ENCODE peak calls at places on chromosomes 5 and 9, in six cellular contexts. One of them, this sample, is unnamed.

GRCh38 chr5:91408710-91409109 is 25.6 kb upstream of the ARRDC3 start:
- DNase-seq in sigmoid colon: no peak
- DNase-seq in tibial artery: no peak
- DNase-seq in lower lobe of right lung: no peak
- DNase-seq in right atrium auricular region: no peak
- DNase-seq in heart left ventricle: no peak
- DNase-seq in this sample: no peak

GRCh38 chr5:76688836-76689235 is 27.1 kb upstream of the F2R start:
- DNase-seq in sigmoid colon: no peak
- DNase-seq in tibial artery: no peak
- DNase-seq in heart left ventricle: no peak
- DNase-seq in lower lobe of right lung: no peak
- DNase-seq in right atrium auricular region: no peak
- DNase-seq in this sample: no peak

GRCh38 chr9:105405514-105406131 is 42.2 kb upstream of the FSD1L start:
- DNase-seq in right atrium auricular region: no peak
- DNase-seq in tibial artery: no peak
- DNase-seq in heart left ventricle: no peak
- DNase-seq in sigmoid colon: no peak
- DNase-seq in lower lobe of right lung: no peak
- DNase-seq in this sample: no peak

GRCh38 chr9:38380872-38381534 is 11.5 kb upstream of the ALDH1B1 start:
- DNase-seq in heart left ventricle: no peak
- DNase-seq in right atrium auricular region: no peak
- DNase-seq in tibial artery: no peak
- DNase-seq in sigmoid colon: peak; percentile 42
- DNase-seq in lower lobe of right lung: no peak
- DNase-seq in this sample: peak; percentile 23

GRCh38 chr5:113293068-113293571 is 141.7 kb downstream of the TSSK1B start:
- DNase-seq in lower lobe of right lung: no peak
- DNase-seq in heart left ventricle: no peak
- DNase-seq in sigmoid colon: no peak
- DNase-seq in tibial artery: no peak
- DNase-seq in right atrium auricular region: no peak
- DNase-seq in this sample: no peak

GRCh38 chr5:64505769-64506566 is at the start of gene RGS7BP:
- DNase-seq in lower lobe of right lung: peak; percentile 46
- DNase-seq in tibial artery: peak; percentile 72
- DNase-seq in right atrium auricular region: no peak
- DNase-seq in sigmoid colon: no peak
- DNase-seq in heart left ventricle: peak; percentile 42
- DNase-seq in this sample: peak; percentile 9

GRCh38 chr5:173753307-173754168 is 134.6 kb upstream of the CPEB4 start:
- DNase-seq in sigmoid colon: no peak
- DNase-seq in heart left ventricle: peak; percentile 42
- DNase-seq in tibial artery: no peak
- DNase-seq in lower lobe of right lung: peak; percentile 58
- DNase-seq in right atrium auricular region: no peak
- DNase-seq in this sample: no peak

GRCh38 chr5:116573279-116573616 is 1.4 kb downstream of the SEMA6A start:
- DNase-seq in heart left ventricle: peak; percentile 29
- DNase-seq in right atrium auricular region: no peak
- DNase-seq in tibial artery: peak; percentile 65
- DNase-seq in sigmoid colon: peak; percentile 71
- DNase-seq in lower lobe of right lung: peak; percentile 47
- DNase-seq in this sample: peak; percentile 37

GRCh38 chr9:27276182-27277030 is 20.5 kb downstream of the EQTN start:
- DNase-seq in tibial artery: no peak
- DNase-seq in heart left ventricle: no peak
- DNase-seq in sigmoid colon: no peak
- DNase-seq in lower lobe of right lung: no peak
- DNase-seq in right atrium auricular region: no peak
- DNase-seq in this sample: no peak

GRCh38 chr9:128276574-128277270 is 646 bp downstream of the SWI5 start:
- DNase-seq in lower lobe of right lung: no peak
- DNase-seq in tibial artery: no peak
- DNase-seq in right atrium auricular region: peak; percentile 65
- DNase-seq in heart left ventricle: peak; percentile 37
- DNase-seq in sigmoid colon: peak; percentile 80
- DNase-seq in this sample: peak; percentile 28

GRCh38 chr5:112548246-112548982 is 129.3 kb upstream of the EPB41L4A start:
- DNase-seq in right atrium auricular region: no peak
- DNase-seq in heart left ventricle: no peak
- DNase-seq in lower lobe of right lung: no peak
- DNase-seq in tibial artery: no peak
- DNase-seq in sigmoid colon: no peak
- DNase-seq in this sample: no peak

GRCh38 chr5:55877655-55878054 is 26.5 kb downstream of the IL31RA start:
- DNase-seq in right atrium auricular region: no peak
- DNase-seq in sigmoid colon: no peak
- DNase-seq in lower lobe of right lung: no peak
- DNase-seq in heart left ventricle: no peak
- DNase-seq in tibial artery: no peak
- DNase-seq in this sample: no peak

GRCh38 chr9:17742065-17742464 is 163.2 kb downstream of the SH3GL2 start:
- DNase-seq in heart left ventricle: no peak
- DNase-seq in right atrium auricular region: no peak
- DNase-seq in lower lobe of right lung: no peak
- DNase-seq in tibial artery: no peak
- DNase-seq in sigmoid colon: no peak
- DNase-seq in this sample: no peak
- TF ChIP-seq CTCF in heart left ventricle: no peak
- TF ChIP-seq CTCF in right atrium auricular region: no peak
- TF ChIP-seq CTCF in lower lobe of right lung: no peak
- TF ChIP-seq CTCF in tibial artery: no peak
- TF ChIP-seq CTCF in sigmoid colon: no peak
- TF ChIP-seq CTCF in this sample: no peak

DNA sequence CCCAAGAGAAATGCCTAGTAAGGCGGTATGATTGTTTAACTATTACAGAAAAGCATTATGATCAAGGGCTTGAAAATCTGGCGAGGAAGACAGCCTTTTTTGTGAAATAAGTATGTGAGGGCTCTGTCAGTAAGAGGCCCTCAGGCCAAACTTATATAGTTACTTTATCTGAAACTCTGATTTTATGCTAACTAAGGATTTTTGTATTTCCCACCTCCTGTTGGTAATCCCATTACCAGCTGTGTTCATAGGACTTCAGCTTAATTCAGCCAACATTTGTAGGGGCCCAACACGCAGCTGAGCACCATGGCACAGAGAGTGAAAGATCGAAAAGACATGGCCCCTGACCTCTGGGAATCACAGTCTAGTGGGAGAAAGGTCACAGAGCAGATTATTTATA is 318.3 kb upstream of the WWC1 start:
- DNase-seq in lower lobe of right lung: no peak
- DNase-seq in sigmoid colon: no peak
- DNase-seq in tibial artery: no peak
- DNase-seq in heart left ventricle: no peak
- DNase-seq in right atrium auricular region: no peak
- DNase-seq in this sample: no peak
- H3K4me3 ChIP-seq in lower lobe of right lung: no peak overlapping the region
- H3K4me3 ChIP-seq in sigmoid colon: no peak overlapping the region
- H3K4me3 ChIP-seq in tibial artery: no peak overlapping the region
- H3K4me3 ChIP-seq in heart left ventricle: no peak overlapping the region
- H3K4me3 ChIP-seq in right atrium auricular region: no peak overlapping the region
- H3K4me3 ChIP-seq in this sample: no peak overlapping the region

DNA sequence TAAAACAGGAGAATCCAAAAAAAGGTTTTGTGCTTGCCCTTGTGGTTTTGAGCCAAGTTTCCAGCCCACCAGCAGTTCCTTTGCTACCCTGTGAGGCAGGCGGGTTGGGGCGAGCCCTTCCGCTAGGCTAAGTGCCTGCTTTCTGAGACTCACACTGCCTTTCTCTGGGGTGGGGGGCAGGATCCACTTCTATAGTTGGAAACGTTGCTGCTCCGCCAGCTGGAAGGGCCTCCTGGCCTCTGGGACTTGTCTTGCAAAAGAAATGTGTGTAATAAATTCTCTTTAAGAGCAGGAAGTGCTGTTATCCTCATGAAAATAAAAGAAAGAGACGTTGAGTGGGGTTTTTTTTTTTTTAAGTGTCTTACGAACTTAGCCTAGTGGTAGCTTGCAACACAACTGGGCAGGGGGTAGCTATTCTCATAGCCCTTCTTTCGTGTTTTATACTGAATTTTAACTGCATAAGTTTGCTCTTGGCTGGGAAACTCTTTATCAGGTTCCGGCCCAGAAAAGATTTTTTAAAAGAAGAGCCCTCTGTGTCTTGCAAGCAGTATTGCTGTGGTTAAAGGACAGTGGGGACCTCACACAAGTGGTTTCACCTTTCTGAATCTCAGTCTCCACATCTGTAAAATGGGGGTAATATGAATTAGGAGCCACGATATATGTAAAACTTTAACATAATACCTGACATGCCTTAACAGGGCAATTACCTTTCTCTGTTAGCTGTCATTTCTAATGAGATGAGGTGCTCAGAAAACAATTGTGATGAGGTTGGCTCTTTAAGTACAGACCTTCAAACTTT is 19.8 kb downstream of the JADE2 start:
- DNase-seq in lower lobe of right lung: no peak
- DNase-seq in tibial artery: peak; percentile 93
- DNase-seq in sigmoid colon: peak; percentile 94
- DNase-seq in heart left ventricle: peak; percentile 74
- DNase-seq in right atrium auricular region: peak; percentile 94
- DNase-seq in this sample: no peak
- H3K27ac ChIP-seq in lower lobe of right lung: no peak overlapping the region
- H3K27ac ChIP-seq in tibial artery: peak overlapping the region; percentile 63
- H3K27ac ChIP-seq in sigmoid colon: peak overlapping the region; percentile 77
- H3K27ac ChIP-seq in heart left ventricle: peak overlapping the region; percentile 63
- H3K27ac ChIP-seq in right atrium auricular region: peak overlapping the region; percentile 74
- H3K27ac ChIP-seq in this sample: no peak overlapping the region

DNA sequence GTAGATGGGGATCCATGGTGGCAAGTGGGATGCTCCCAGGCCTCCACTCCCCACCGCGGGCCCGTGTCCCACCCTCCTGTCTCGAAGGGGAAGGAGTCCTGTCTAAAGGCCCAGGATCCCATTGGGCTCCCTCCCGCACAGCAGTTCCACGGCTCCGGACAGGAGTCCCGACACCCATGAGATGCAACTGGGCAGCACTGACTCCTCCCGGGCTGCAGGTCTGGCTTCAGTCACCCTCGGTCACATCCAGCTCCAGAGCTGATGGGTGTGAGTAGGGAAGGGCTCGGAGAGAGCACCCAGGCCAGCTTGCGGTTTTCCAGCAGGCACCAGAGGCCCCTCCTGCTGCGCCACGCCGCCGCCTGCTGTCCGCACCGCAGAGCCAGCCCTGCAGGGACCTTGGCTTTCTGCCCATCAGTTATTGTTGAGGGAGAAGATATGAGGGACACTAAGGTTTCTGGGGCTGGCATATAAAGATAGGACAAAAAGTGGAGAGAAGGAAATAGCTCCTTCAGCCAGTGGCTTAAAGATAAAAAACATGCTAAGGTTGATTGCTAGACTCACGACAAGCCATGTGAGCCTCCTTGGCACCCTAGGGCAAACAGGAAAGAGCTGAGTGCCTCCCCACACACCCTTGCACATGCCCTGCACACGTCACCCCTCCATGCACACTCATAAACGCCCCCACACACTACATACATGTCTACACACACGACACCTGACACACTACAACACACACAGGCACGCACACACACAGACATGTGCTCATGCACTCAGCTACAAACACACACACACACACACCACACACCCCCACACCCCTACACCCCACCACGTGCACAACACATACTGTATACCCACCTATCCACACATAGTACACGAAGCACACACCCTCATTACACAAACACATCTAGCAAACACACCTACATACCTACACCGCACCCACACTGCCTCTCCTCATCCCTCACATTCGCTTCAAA is 79.0 kb downstream of the AK8 start:
- DNase-seq in lower lobe of right lung: peak; percentile 72
- DNase-seq in sigmoid colon: no peak
- DNase-seq in right atrium auricular region: peak; percentile 57
- DNase-seq in heart left ventricle: no peak
- DNase-seq in tibial artery: no peak
- DNase-seq in this sample: no peak
- TF ChIP-seq CTCF in lower lobe of right lung: peak; percentile 39
- TF ChIP-seq CTCF in sigmoid colon: no peak
- TF ChIP-seq CTCF in right atrium auricular region: peak; percentile 38
- TF ChIP-seq CTCF in heart left ventricle: no peak
- TF ChIP-seq CTCF in tibial artery: no peak
- TF ChIP-seq CTCF in this sample: no peak

GRCh38 chr9:90802534-90802933 is 915 bp downstream of the SYK start:
- DNase-seq in lower lobe of right lung: no peak
- DNase-seq in right atrium auricular region: no peak
- DNase-seq in sigmoid colon: no peak
- DNase-seq in heart left ventricle: no peak
- DNase-seq in tibial artery: no peak
- DNase-seq in this sample: no peak
- H3K4me3 ChIP-seq in lower lobe of right lung: peak overlapping the region; percentile 63
- H3K4me3 ChIP-seq in right atrium auricular region: no peak overlapping the region
- H3K4me3 ChIP-seq in sigmoid colon: peak overlapping the region; percentile 37
- H3K4me3 ChIP-seq in heart left ventricle: no peak overlapping the region
- H3K4me3 ChIP-seq in tibial artery: peak overlapping the region; percentile 43
- H3K4me3 ChIP-seq in this sample: no peak overlapping the region

DNA sequence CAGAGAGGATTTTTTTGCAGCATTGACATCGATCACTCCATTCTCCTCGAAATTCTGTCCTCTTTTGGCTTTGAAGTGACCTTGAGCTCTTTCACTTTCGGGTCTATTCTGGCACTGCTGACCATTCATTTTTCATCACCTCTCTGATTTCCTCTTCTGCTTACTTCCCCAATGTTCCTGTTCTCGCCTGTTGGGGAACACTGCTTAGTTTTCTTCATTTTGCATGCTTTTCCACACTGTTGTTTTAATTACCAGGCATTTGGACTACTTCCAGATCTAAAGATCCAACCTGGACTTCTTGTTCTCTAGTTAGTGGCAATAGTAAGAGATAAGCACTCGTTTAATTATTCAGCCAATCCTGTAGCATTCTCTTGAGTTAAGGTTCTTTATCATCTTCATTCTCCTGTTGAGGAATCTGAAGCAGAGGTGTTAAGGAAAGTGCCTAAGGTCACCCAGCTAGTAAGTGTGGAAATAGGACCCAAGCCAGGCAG is 53.4 kb downstream of the MAN2A1 start:
- DNase-seq in lower lobe of right lung: no peak
- DNase-seq in tibial artery: no peak
- DNase-seq in heart left ventricle: no peak
- DNase-seq in sigmoid colon: no peak
- DNase-seq in right atrium auricular region: no peak
- DNase-seq in this sample: no peak
- H3K27ac ChIP-seq in lower lobe of right lung: peak overlapping the region; percentile 10
- H3K27ac ChIP-seq in tibial artery: no peak overlapping the region
- H3K27ac ChIP-seq in heart left ventricle: no peak overlapping the region
- H3K27ac ChIP-seq in sigmoid colon: peak overlapping the region; percentile 38
- H3K27ac ChIP-seq in right atrium auricular region: peak overlapping the region; percentile 33
- H3K27ac ChIP-seq in this sample: no peak overlapping the region

This sample was measured in body of pancreas.